ENCODE peak calls at places on chromosomes 16 and 17, in ten cellular contexts. One of them, this sample, is unnamed.

GRCh38 chr17:59377410-59377809 is 46.0 kb downstream of the YPEL2 start:
- DNase-seq in lower leg skin: no peak
- DNase-seq in tibial nerve: no peak
- DNase-seq in body of pancreas: no peak
- DNase-seq in stomach: no peak
- DNase-seq in adrenal gland: no peak
- DNase-seq in ovary: no peak
- DNase-seq in prostate gland: no peak
- DNase-seq in gastrocnemius medialis: no peak
- DNase-seq in spleen: no peak
- DNase-seq in this sample: no peak

GRCh38 chr16:11100239-11100750 is 155.7 kb downstream of the SOCS1 start:
- DNase-seq in lower leg skin: peak; percentile 46
- DNase-seq in spleen: no peak
- DNase-seq in tibial nerve: peak; percentile 67
- DNase-seq in stomach: peak; percentile 63
- DNase-seq in adrenal gland: peak; percentile 44
- DNase-seq in gastrocnemius medialis: no peak
- DNase-seq in ovary: peak; percentile 76
- DNase-seq in body of pancreas: peak; percentile 29
- DNase-seq in prostate gland: no peak
- DNase-seq in this sample: peak; percentile 51

GRCh38 chr16:80837421-80838263 is 33.2 kb upstream of the CDYL2 start:
- DNase-seq in spleen: no peak
- DNase-seq in tibial nerve: no peak
- DNase-seq in lower leg skin: no peak
- DNase-seq in gastrocnemius medialis: no peak
- DNase-seq in stomach: no peak
- DNase-seq in prostate gland: peak; percentile 87
- DNase-seq in adrenal gland: no peak
- DNase-seq in ovary: no peak
- DNase-seq in body of pancreas: no peak
- DNase-seq in this sample: no peak

GRCh38 chr16:8619671-8620370 is 1.7 kb upstream of the METTL22 start:
- DNase-seq in prostate gland: no peak
- DNase-seq in stomach: no peak
- DNase-seq in body of pancreas: no peak
- DNase-seq in gastrocnemius medialis: no peak
- DNase-seq in spleen: no peak
- DNase-seq in adrenal gland: no peak
- DNase-seq in lower leg skin: no peak
- DNase-seq in tibial nerve: no peak
- DNase-seq in ovary: no peak
- DNase-seq in this sample: no peak

GRCh38 chr17:1787301-1787902 is 25.5 kb downstream of the SERPINF1 start:
- DNase-seq in ovary: peak; percentile 77
- DNase-seq in tibial nerve: no peak
- DNase-seq in adrenal gland: peak; percentile 96
- DNase-seq in spleen: peak; percentile 42
- DNase-seq in body of pancreas: peak; percentile 33
- DNase-seq in prostate gland: peak; percentile 60
- DNase-seq in gastrocnemius medialis: peak; percentile 89
- DNase-seq in lower leg skin: peak; percentile 70
- DNase-seq in stomach: peak; percentile 43
- DNase-seq in this sample: peak; percentile 71

GRCh38 chr16:57009641-57010170 is 20.3 kb downstream of the NLRC5 start:
- DNase-seq in adrenal gland: no peak
- DNase-seq in spleen: no peak
- DNase-seq in ovary: no peak
- DNase-seq in gastrocnemius medialis: no peak
- DNase-seq in stomach: no peak
- DNase-seq in body of pancreas: no peak
- DNase-seq in tibial nerve: no peak
- DNase-seq in prostate gland: no peak
- DNase-seq in lower leg skin: no peak
- DNase-seq in this sample: no peak

GRCh38 chr17:72189781-72190593 is 69.2 kb downstream of the SOX9 start:
- DNase-seq in lower leg skin: no peak
- DNase-seq in prostate gland: no peak
- DNase-seq in stomach: no peak
- DNase-seq in tibial nerve: no peak
- DNase-seq in gastrocnemius medialis: no peak
- DNase-seq in ovary: no peak
- DNase-seq in body of pancreas: no peak
- DNase-seq in spleen: no peak
- DNase-seq in adrenal gland: no peak
- DNase-seq in this sample: no peak

GRCh38 chr16:9091867-9092281 is 430 bp downstream of the HAPSTR1 start:
- DNase-seq in body of pancreas: peak; percentile 53
- DNase-seq in ovary: no peak
- DNase-seq in lower leg skin: peak; percentile 34
- DNase-seq in prostate gland: peak; percentile 16
- DNase-seq in spleen: peak; percentile 94
- DNase-seq in stomach: peak; percentile 41
- DNase-seq in adrenal gland: peak; percentile 43
- DNase-seq in tibial nerve: peak; percentile 9
- DNase-seq in gastrocnemius medialis: no peak
- DNase-seq in this sample: peak; percentile 50

DNA sequence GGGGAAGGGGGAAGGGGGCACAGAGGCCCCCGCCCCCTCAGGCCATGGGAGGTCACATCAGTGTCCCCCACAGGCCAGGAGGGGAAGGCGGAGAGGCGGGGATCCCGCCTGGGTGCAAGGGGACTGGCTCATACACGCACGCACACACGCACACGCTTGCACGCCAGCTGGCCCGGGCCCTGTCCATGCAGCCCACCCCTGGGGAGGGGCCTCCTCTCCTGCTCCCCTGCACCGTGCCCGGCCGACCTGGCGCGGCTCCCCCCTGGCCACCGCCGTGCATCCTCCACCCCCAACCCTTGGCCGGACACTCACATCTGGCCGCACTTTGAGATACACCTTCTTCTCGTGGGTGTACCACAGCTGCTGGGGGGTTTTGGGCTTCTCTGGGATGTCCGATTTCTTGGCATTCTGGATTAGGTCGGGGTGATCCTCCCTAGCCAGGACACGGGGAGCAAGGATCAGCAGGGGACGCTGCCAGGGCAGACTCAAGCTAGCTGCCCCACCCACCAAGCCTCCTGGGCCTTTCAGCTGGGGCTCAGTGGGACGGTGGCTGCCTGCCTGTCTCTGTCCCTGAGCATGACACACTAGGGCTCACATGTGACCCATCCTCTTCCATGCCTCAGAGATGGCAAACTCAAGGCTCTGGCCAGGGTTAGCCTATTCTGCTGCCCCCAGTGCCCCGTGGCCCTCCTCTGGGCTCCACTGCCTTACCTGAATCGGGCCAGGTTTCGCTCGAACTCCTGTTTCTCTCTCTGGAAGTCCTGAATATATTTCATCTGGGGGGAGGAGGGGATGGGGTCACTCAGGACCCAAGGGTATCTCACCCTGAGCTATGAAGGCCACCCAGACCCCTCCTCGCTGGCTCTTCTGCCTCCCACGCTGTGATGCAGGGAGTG is 6.7 kb downstream of the UBTF start:
- DNase-seq in adrenal gland: peak; percentile 57
- DNase-seq in gastrocnemius medialis: no peak
- DNase-seq in tibial nerve: no peak
- DNase-seq in spleen: peak; percentile 78
- DNase-seq in lower leg skin: no peak
- DNase-seq in ovary: no peak
- DNase-seq in body of pancreas: no peak
- DNase-seq in prostate gland: no peak
- DNase-seq in stomach: no peak
- DNase-seq in this sample: no peak
- TF ChIP-seq POLR2A in adrenal gland: no peak
- TF ChIP-seq POLR2A in gastrocnemius medialis: no peak
- TF ChIP-seq POLR2A in tibial nerve: no peak
- TF ChIP-seq POLR2A in spleen: no peak
- TF ChIP-seq POLR2A in lower leg skin: no peak
- TF ChIP-seq POLR2A in ovary: no peak
- TF ChIP-seq POLR2A in body of pancreas: no peak
- TF ChIP-seq POLR2A in prostate gland: no peak
- TF ChIP-seq POLR2A in stomach: no peak
- TF ChIP-seq POLR2A in this sample: no peak

GRCh38 chr17:13087802-13088201 is 70.0 kb upstream of the ELAC2 start:
- DNase-seq in prostate gland: no peak
- DNase-seq in gastrocnemius medialis: no peak
- DNase-seq in stomach: no peak
- DNase-seq in spleen: no peak
- DNase-seq in adrenal gland: no peak
- DNase-seq in ovary: no peak
- DNase-seq in lower leg skin: no peak
- DNase-seq in tibial nerve: no peak
- DNase-seq in body of pancreas: no peak
- DNase-seq in this sample: no peak

GRCh38 chr17:13085578-13085977 is 67.8 kb upstream of the ELAC2 start:
- DNase-seq in tibial nerve: no peak
- DNase-seq in adrenal gland: no peak
- DNase-seq in ovary: no peak
- DNase-seq in stomach: no peak
- DNase-seq in spleen: no peak
- DNase-seq in prostate gland: no peak
- DNase-seq in lower leg skin: no peak
- DNase-seq in gastrocnemius medialis: no peak
- DNase-seq in body of pancreas: no peak
- DNase-seq in this sample: no peak

GRCh38 chr17:13088666-13089065 is 70.8 kb upstream of the ELAC2 start:
- DNase-seq in gastrocnemius medialis: no peak
- DNase-seq in prostate gland: no peak
- DNase-seq in spleen: no peak
- DNase-seq in adrenal gland: no peak
- DNase-seq in lower leg skin: no peak
- DNase-seq in body of pancreas: no peak
- DNase-seq in stomach: no peak
- DNase-seq in tibial nerve: no peak
- DNase-seq in ovary: no peak
- DNase-seq in this sample: no peak

GRCh38 chr17:13084420-13084819 is 66.6 kb upstream of the ELAC2 start:
- DNase-seq in tibial nerve: no peak
- DNase-seq in lower leg skin: no peak
- DNase-seq in body of pancreas: no peak
- DNase-seq in spleen: no peak
- DNase-seq in stomach: no peak
- DNase-seq in prostate gland: no peak
- DNase-seq in gastrocnemius medialis: no peak
- DNase-seq in ovary: no peak
- DNase-seq in adrenal gland: no peak
- DNase-seq in this sample: no peak

DNA sequence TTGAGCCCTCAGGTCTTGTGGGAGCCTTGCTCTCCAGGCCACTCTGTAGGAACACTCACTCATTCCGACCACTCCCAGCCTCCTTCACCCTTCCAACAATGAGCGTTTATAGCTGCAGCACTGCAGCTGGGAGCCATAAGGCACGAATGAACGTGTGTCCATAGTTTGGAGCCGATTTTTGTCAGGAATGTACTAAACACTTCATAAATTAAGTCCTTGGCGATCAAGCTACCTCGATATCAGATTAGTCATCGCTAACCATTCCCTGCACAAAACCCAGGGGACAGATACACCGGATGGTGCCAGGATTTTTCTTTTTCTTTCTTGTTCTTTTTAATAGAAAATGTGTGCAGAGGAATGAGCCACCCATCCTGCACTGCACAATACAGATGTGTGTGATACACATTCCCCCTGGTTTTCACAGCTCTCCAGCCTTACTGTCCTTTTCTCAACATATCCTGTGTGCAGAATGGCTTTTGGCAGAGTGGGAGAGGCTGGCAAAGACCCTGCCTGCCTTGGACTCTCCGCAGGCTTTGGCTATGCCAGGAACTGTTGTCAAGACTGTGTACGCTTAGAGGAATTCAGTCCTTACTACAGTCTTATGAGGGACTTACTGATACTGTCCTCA is 68.4 kb upstream of the ELAC2 start:
- DNase-seq in lower leg skin: peak; percentile 21
- DNase-seq in body of pancreas: no peak
- DNase-seq in gastrocnemius medialis: no peak
- DNase-seq in spleen: no peak
- DNase-seq in adrenal gland: no peak
- DNase-seq in tibial nerve: no peak
- DNase-seq in prostate gland: no peak
- DNase-seq in ovary: no peak
- DNase-seq in stomach: no peak
- DNase-seq in this sample: no peak
- TF ChIP-seq POLR2A in lower leg skin: no peak
- TF ChIP-seq POLR2A in body of pancreas: no peak
- TF ChIP-seq POLR2A in gastrocnemius medialis: no peak
- TF ChIP-seq POLR2A in spleen: no peak
- TF ChIP-seq POLR2A in adrenal gland: no peak
- TF ChIP-seq POLR2A in tibial nerve: no peak
- TF ChIP-seq POLR2A in prostate gland: no peak
- TF ChIP-seq POLR2A in ovary: no peak
- TF ChIP-seq POLR2A in stomach: no peak
- TF ChIP-seq POLR2A in this sample: no peak

GRCh38 chr16:70455910-70456309 is 1.5 kb downstream of the FCSK start:
- DNase-seq in ovary: no peak
- DNase-seq in spleen: no peak
- DNase-seq in prostate gland: no peak
- DNase-seq in tibial nerve: no peak
- DNase-seq in lower leg skin: no peak
- DNase-seq in adrenal gland: no peak
- DNase-seq in stomach: no peak
- DNase-seq in body of pancreas: no peak
- DNase-seq in gastrocnemius medialis: no peak
- DNase-seq in this sample: no peak

GRCh38 chr16:70453891-70454220 is 539 bp upstream of the FCSK start:
- DNase-seq in prostate gland: no peak
- DNase-seq in ovary: no peak
- DNase-seq in stomach: no peak
- DNase-seq in body of pancreas: no peak
- DNase-seq in lower leg skin: no peak
- DNase-seq in spleen: no peak
- DNase-seq in adrenal gland: no peak
- DNase-seq in tibial nerve: no peak
- DNase-seq in gastrocnemius medialis: no peak
- DNase-seq in this sample: no peak

GRCh38 chr16:70457446-70457845 is 3.1 kb downstream of the FCSK start:
- DNase-seq in tibial nerve: no peak
- DNase-seq in ovary: no peak
- DNase-seq in gastrocnemius medialis: no peak
- DNase-seq in spleen: no peak
- DNase-seq in body of pancreas: no peak
- DNase-seq in prostate gland: no peak
- DNase-seq in adrenal gland: no peak
- DNase-seq in stomach: no peak
- DNase-seq in lower leg skin: no peak
- DNase-seq in this sample: no peak

GRCh38 chr16:70453117-70453890 is 1.1 kb upstream of the FCSK start:
- DNase-seq in gastrocnemius medialis: no peak
- DNase-seq in lower leg skin: no peak
- DNase-seq in tibial nerve: no peak
- DNase-seq in stomach: no peak
- DNase-seq in adrenal gland: no peak
- DNase-seq in ovary: no peak
- DNase-seq in prostate gland: no peak
- DNase-seq in spleen: no peak
- DNase-seq in body of pancreas: no peak
- DNase-seq in this sample: no peak

GRCh38 chr16:70454221-70455034 is at the start of gene FCSK:
- DNase-seq in spleen: peak; percentile 93
- DNase-seq in prostate gland: peak; percentile 43
- DNase-seq in tibial nerve: peak; percentile 53
- DNase-seq in lower leg skin: no peak
- DNase-seq in adrenal gland: peak; percentile 51
- DNase-seq in ovary: peak; percentile 82
- DNase-seq in gastrocnemius medialis: peak; percentile 18
- DNase-seq in body of pancreas: peak; percentile 75
- DNase-seq in stomach: peak; percentile 64
- DNase-seq in this sample: peak; percentile 81
- TF ChIP-seq POLR2A in spleen: no peak
- TF ChIP-seq POLR2A in prostate gland: no peak
- TF ChIP-seq POLR2A in tibial nerve: no peak
- TF ChIP-seq POLR2A in lower leg skin: no peak
- TF ChIP-seq POLR2A in adrenal gland: no peak
- TF ChIP-seq POLR2A in ovary: no peak
- TF ChIP-seq POLR2A in gastrocnemius medialis: peak; percentile 57
- TF ChIP-seq POLR2A in body of pancreas: peak; percentile 53
- TF ChIP-seq POLR2A in stomach: no peak
- TF ChIP-seq POLR2A in this sample: no peak

DNA sequence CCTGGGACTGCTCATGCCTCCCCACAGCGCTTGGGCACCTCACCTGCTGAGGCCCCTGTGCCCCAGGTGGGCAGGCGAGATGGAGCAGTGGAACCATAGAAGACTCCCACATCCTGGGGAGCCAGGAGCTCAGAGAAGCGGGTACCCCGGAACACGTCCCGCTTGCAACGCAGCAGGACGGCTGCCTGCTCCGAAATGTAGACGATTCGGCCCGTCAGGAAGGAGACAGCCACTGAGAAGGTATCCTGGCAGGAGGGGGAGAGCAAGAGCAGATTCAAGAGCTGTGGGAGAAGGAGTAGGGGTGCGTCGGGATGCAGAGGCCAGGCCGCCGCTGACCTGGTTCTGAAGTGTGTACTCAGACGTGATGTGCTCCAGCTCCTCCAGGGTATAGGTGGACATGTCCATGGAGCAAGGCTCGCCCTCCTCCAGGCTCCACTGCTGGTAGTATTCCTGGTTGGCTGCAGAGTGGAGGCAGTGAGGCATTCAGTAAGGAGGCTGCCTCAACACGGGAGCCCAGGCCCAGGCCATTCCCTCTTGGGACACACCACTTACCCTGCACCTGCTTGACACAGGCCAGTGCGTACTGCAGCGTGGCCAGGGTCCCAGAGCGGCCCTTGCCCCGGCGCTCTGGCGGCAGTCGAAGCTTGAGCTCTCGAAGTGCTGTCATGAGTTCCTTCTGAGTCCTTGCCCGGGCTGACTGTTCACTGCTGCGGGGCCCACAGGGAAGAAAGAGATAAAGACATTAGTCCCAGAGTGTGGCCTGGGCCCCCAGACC is 2.6 kb downstream of the PER1 start:
- DNase-seq in stomach: no peak
- DNase-seq in tibial nerve: peak; percentile 16
- DNase-seq in lower leg skin: no peak
- DNase-seq in body of pancreas: no peak
- DNase-seq in adrenal gland: no peak
- DNase-seq in prostate gland: no peak
- DNase-seq in spleen: no peak
- DNase-seq in gastrocnemius medialis: no peak
- DNase-seq in ovary: no peak
- DNase-seq in this sample: no peak
- TF ChIP-seq POLR2A in stomach: no peak
- TF ChIP-seq POLR2A in tibial nerve: no peak
- TF ChIP-seq POLR2A in lower leg skin: no peak
- TF ChIP-seq POLR2A in body of pancreas: no peak
- TF ChIP-seq POLR2A in adrenal gland: no peak
- TF ChIP-seq POLR2A in prostate gland: no peak
- TF ChIP-seq POLR2A in spleen: no peak
- TF ChIP-seq POLR2A in gastrocnemius medialis: no peak
- TF ChIP-seq POLR2A in ovary: no peak
- TF ChIP-seq POLR2A in this sample: no peak

This sample was measured in testis.